ENCODE peak calls at places on chromosomes 7 and 10, in eight cellular contexts. One of them, this sample, is unnamed.

GRCh38 chr7:157634401-157635147 is 297.8 kb downstream of the DNAJB6 start:
- DNase-seq in H9: peak; percentile 5
- DNase-seq in GM13976: no peak
- DNase-seq in adrenal gland: no peak
- DNase-seq in GM20000: no peak
- DNase-seq in kidney: no peak
- DNase-seq in stomach: no peak
- DNase-seq in upper lobe of right lung: peak; percentile 31
- DNase-seq in this sample: no peak

GRCh38 chr10:42753507-42754154 is 29.0 kb upstream of the BMS1 start:
- DNase-seq in H9: no peak
- DNase-seq in GM13976: no peak
- DNase-seq in adrenal gland: no peak
- DNase-seq in GM20000: peak; percentile 45
- DNase-seq in kidney: peak; percentile 73
- DNase-seq in stomach: no peak
- DNase-seq in upper lobe of right lung: no peak
- DNase-seq in this sample: no peak

GRCh38 chr7:30933124-30933893 is 21.7 kb downstream of the AQP1 start:
- DNase-seq in H9: no peak
- DNase-seq in GM13976: peak; percentile 20
- DNase-seq in adrenal gland: peak; percentile 41
- DNase-seq in GM20000: peak; percentile 2
- DNase-seq in kidney: peak; percentile 49
- DNase-seq in stomach: no peak
- DNase-seq in upper lobe of right lung: peak; percentile 53
- DNase-seq in this sample: peak; percentile 10

GRCh38 chr7:95199779-95200558 is 124.4 kb downstream of the PON1 start:
- DNase-seq in H9: no peak
- DNase-seq in GM13976: peak; percentile 37
- DNase-seq in adrenal gland: peak; percentile 82
- DNase-seq in GM20000: peak; percentile 20
- DNase-seq in kidney: no peak
- DNase-seq in stomach: no peak
- DNase-seq in upper lobe of right lung: no peak
- DNase-seq in this sample: peak; percentile 27

GRCh38 chr10:35511649-35512048 is 93.5 kb upstream of the GJD4 start:
- DNase-seq in H9: no peak
- DNase-seq in GM13976: no peak
- DNase-seq in adrenal gland: no peak
- DNase-seq in GM20000: no peak
- DNase-seq in kidney: no peak
- DNase-seq in stomach: no peak
- DNase-seq in upper lobe of right lung: no peak
- DNase-seq in this sample: no peak

GRCh38 chr7:150685219-150686029 is at the start of gene GIMAP2:
- DNase-seq in H9: no peak
- DNase-seq in GM13976: peak; percentile 55
- DNase-seq in adrenal gland: no peak
- DNase-seq in GM20000: peak; percentile 60
- DNase-seq in kidney: no peak
- DNase-seq in stomach: no peak
- DNase-seq in upper lobe of right lung: no peak
- DNase-seq in this sample: peak; percentile 61

GRCh38 chr7:98348726-98349474 is 52.0 kb downstream of the BAIAP2L1 start:
- DNase-seq in H9: no peak
- DNase-seq in GM13976: no peak
- DNase-seq in adrenal gland: no peak
- DNase-seq in GM20000: no peak
- DNase-seq in kidney: no peak
- DNase-seq in stomach: no peak
- DNase-seq in upper lobe of right lung: peak; percentile 64
- DNase-seq in this sample: no peak

GRCh38 chr10:124640538-124641231 is 103.5 kb downstream of the FAM53B start:
- DNase-seq in H9: no peak
- DNase-seq in GM13976: peak; percentile 70
- DNase-seq in adrenal gland: no peak
- DNase-seq in GM20000: peak; percentile 71
- DNase-seq in kidney: peak; percentile 87
- DNase-seq in stomach: no peak
- DNase-seq in upper lobe of right lung: peak; percentile 87
- DNase-seq in this sample: peak; percentile 67

GRCh38 chr10:103854687-103855423 is 521 bp downstream of the SH3PXD2A start:
- DNase-seq in H9: peak; percentile 48
- DNase-seq in GM13976: peak; percentile 53
- DNase-seq in adrenal gland: no peak
- DNase-seq in GM20000: peak; percentile 46
- DNase-seq in kidney: no peak
- DNase-seq in stomach: no peak
- DNase-seq in upper lobe of right lung: no peak
- DNase-seq in this sample: peak; percentile 51

GRCh38 chr10:17835688-17836087 is 26.5 kb downstream of the MRC1 start:
- DNase-seq in H9: peak; percentile 38
- DNase-seq in GM13976: no peak
- DNase-seq in adrenal gland: no peak
- DNase-seq in GM20000: no peak
- DNase-seq in kidney: no peak
- DNase-seq in stomach: no peak
- DNase-seq in upper lobe of right lung: no peak
- DNase-seq in this sample: no peak

GRCh38 chr7:8015095-8015745 is 46.6 kb downstream of the GLCCI1 start:
- DNase-seq in H9: no peak
- DNase-seq in GM13976: no peak
- DNase-seq in adrenal gland: no peak
- DNase-seq in GM20000: no peak
- DNase-seq in kidney: no peak
- DNase-seq in stomach: no peak
- DNase-seq in upper lobe of right lung: no peak
- DNase-seq in this sample: no peak

GRCh38 chr10:79491171-79491835 is 21.0 kb upstream of the EIF5AL1 start:
- DNase-seq in H9: peak; percentile 51
- DNase-seq in GM13976: no peak
- DNase-seq in adrenal gland: peak; percentile 48
- DNase-seq in GM20000: no peak
- DNase-seq in kidney: no peak
- DNase-seq in stomach: no peak
- DNase-seq in upper lobe of right lung: no peak
- DNase-seq in this sample: peak; percentile 30
- TF ChIP-seq CTCF in H9: peak; percentile 48
- TF ChIP-seq CTCF in GM13976: no peak
- TF ChIP-seq CTCF in adrenal gland: no peak
- TF ChIP-seq CTCF in GM20000: no peak
- TF ChIP-seq CTCF in kidney: no peak
- TF ChIP-seq CTCF in stomach: no peak
- TF ChIP-seq CTCF in upper lobe of right lung: no peak
- TF ChIP-seq CTCF in this sample: no peak

GRCh38 chr10:78302989-78303854 is 269.6 kb downstream of the RPS24 start:
- DNase-seq in H9: peak; percentile 95
- DNase-seq in GM13976: peak; percentile 97
- DNase-seq in adrenal gland: peak; percentile 96
- DNase-seq in GM20000: peak; percentile 98
- DNase-seq in kidney: peak; percentile 99
- DNase-seq in stomach: peak; percentile 96
- DNase-seq in upper lobe of right lung: peak; percentile 98
- DNase-seq in this sample: peak; percentile 97
- TF ChIP-seq CTCF in H9: peak; percentile 75
- TF ChIP-seq CTCF in GM13976: peak; percentile 74
- TF ChIP-seq CTCF in adrenal gland: peak; percentile 65
- TF ChIP-seq CTCF in GM20000: peak; percentile 89
- TF ChIP-seq CTCF in kidney: peak; percentile 64
- TF ChIP-seq CTCF in stomach: no peak
- TF ChIP-seq CTCF in upper lobe of right lung: peak; percentile 71
- TF ChIP-seq CTCF in this sample: peak; percentile 71

DNA sequence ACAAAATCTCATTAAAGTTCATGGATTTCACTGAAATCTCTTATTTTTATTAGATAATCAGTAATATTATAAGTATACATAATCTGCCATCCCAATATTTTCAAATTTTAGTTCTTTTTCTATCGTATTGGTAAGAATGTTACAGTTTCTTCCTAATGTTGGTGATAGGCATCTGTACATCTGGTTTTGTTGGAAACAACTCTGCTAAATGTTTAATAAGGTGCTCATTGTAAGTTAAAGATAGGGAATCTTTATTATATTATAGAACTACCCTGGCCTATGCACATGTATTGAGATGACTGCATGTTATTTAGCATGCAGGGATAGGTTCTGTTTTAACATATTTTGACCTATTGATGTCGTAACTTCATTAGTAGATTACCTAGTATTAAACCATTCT is 188.6 kb upstream of the PRPS1L1 start:
- DNase-seq in H9: no peak
- DNase-seq in GM13976: no peak
- DNase-seq in adrenal gland: no peak
- DNase-seq in GM20000: no peak
- DNase-seq in kidney: no peak
- DNase-seq in stomach: no peak
- DNase-seq in upper lobe of right lung: no peak
- DNase-seq in this sample: no peak
- TF ChIP-seq CTCF in H9: no peak
- TF ChIP-seq CTCF in GM13976: no peak
- TF ChIP-seq CTCF in adrenal gland: no peak
- TF ChIP-seq CTCF in GM20000: no peak
- TF ChIP-seq CTCF in kidney: no peak
- TF ChIP-seq CTCF in stomach: no peak
- TF ChIP-seq CTCF in upper lobe of right lung: no peak
- TF ChIP-seq CTCF in this sample: no peak

GRCh38 chr10:84546609-84547008 is 218.2 kb downstream of the CCSER2 start:
- DNase-seq in H9: no peak
- DNase-seq in GM13976: no peak
- DNase-seq in adrenal gland: no peak
- DNase-seq in GM20000: no peak
- DNase-seq in kidney: no peak
- DNase-seq in stomach: no peak
- DNase-seq in upper lobe of right lung: no peak
- DNase-seq in this sample: no peak

GRCh38 chr10:84551437-84552120 is 223.2 kb downstream of the CCSER2 start:
- DNase-seq in H9: no peak
- DNase-seq in GM13976: no peak
- DNase-seq in adrenal gland: no peak
- DNase-seq in GM20000: no peak
- DNase-seq in kidney: no peak
- DNase-seq in stomach: no peak
- DNase-seq in upper lobe of right lung: no peak
- DNase-seq in this sample: no peak

GRCh38 chr10:84549368-84549767 is 221.0 kb downstream of the CCSER2 start:
- DNase-seq in H9: no peak
- DNase-seq in GM13976: no peak
- DNase-seq in adrenal gland: no peak
- DNase-seq in GM20000: no peak
- DNase-seq in kidney: no peak
- DNase-seq in stomach: no peak
- DNase-seq in upper lobe of right lung: no peak
- DNase-seq in this sample: no peak

GRCh38 chr10:84550756-84551436 is 222.5 kb downstream of the CCSER2 start:
- DNase-seq in H9: no peak
- DNase-seq in GM13976: no peak
- DNase-seq in adrenal gland: no peak
- DNase-seq in GM20000: no peak
- DNase-seq in kidney: no peak
- DNase-seq in stomach: no peak
- DNase-seq in upper lobe of right lung: no peak
- DNase-seq in this sample: no peak

DNA sequence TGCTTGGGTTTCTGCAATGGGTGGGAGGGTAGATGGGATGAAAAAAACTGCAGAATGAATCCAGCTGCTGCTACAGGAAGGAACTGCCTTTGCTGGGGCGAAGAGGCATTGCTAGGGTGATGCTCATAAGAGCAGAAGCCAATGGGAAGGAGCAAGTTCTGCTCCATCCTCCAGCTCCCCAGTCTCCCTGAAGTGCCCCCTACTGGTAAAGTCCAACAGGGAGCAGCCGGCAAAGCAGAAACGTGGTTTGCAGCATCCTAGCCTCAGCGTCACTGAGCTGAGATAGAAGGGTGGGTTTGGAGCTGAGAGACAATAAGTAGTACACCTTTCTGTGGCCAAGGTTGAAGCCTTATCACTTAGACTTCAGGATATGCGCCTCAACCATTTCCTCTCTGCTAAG is 220.5 kb downstream of the CCSER2 start:
- DNase-seq in H9: peak; percentile 78
- DNase-seq in GM13976: no peak
- DNase-seq in adrenal gland: no peak
- DNase-seq in GM20000: no peak
- DNase-seq in kidney: no peak
- DNase-seq in stomach: no peak
- DNase-seq in upper lobe of right lung: no peak
- DNase-seq in this sample: no peak
- TF ChIP-seq CTCF in H9: peak; percentile 80
- TF ChIP-seq CTCF in GM13976: no peak
- TF ChIP-seq CTCF in adrenal gland: peak; percentile 11
- TF ChIP-seq CTCF in GM20000: peak; percentile 22
- TF ChIP-seq CTCF in kidney: no peak
- TF ChIP-seq CTCF in stomach: no peak
- TF ChIP-seq CTCF in upper lobe of right lung: no peak
- TF ChIP-seq CTCF in this sample: peak; percentile 14

GRCh38 chr10:73506491-73506890 is 10.7 kb upstream of the PPP3CB start:
- DNase-seq in H9: no peak
- DNase-seq in GM13976: no peak
- DNase-seq in adrenal gland: no peak
- DNase-seq in GM20000: no peak
- DNase-seq in kidney: no peak
- DNase-seq in stomach: no peak
- DNase-seq in upper lobe of right lung: no peak
- DNase-seq in this sample: no peak
- TF ChIP-seq CTCF in H9: no peak
- TF ChIP-seq CTCF in GM13976: no peak
- TF ChIP-seq CTCF in adrenal gland: no peak
- TF ChIP-seq CTCF in GM20000: no peak
- TF ChIP-seq CTCF in kidney: no peak
- TF ChIP-seq CTCF in stomach: no peak
- TF ChIP-seq CTCF in upper lobe of right lung: no peak
- TF ChIP-seq CTCF in this sample: no peak

GRCh38 chr7:107715531-107715930 is 28.4 kb upstream of the CBLL1 start:
- DNase-seq in H9: no peak
- DNase-seq in GM13976: no peak
- DNase-seq in adrenal gland: no peak
- DNase-seq in GM20000: no peak
- DNase-seq in kidney: no peak
- DNase-seq in stomach: no peak
- DNase-seq in upper lobe of right lung: no peak
- DNase-seq in this sample: no peak

GRCh38 chr7:107711301-107711700 is 32.6 kb upstream of the CBLL1 start:
- DNase-seq in H9: no peak
- DNase-seq in GM13976: no peak
- DNase-seq in adrenal gland: no peak
- DNase-seq in GM20000: no peak
- DNase-seq in kidney: no peak
- DNase-seq in stomach: no peak
- DNase-seq in upper lobe of right lung: no peak
- DNase-seq in this sample: no peak

GRCh38 chr7:107708956-107709355 is 35.0 kb upstream of the CBLL1 start:
- DNase-seq in H9: no peak
- DNase-seq in GM13976: no peak
- DNase-seq in adrenal gland: no peak
- DNase-seq in GM20000: no peak
- DNase-seq in kidney: no peak
- DNase-seq in stomach: no peak
- DNase-seq in upper lobe of right lung: no peak
- DNase-seq in this sample: no peak

GRCh38 chr7:107712906-107713305 is 31.0 kb upstream of the CBLL1 start:
- DNase-seq in H9: no peak
- DNase-seq in GM13976: no peak
- DNase-seq in adrenal gland: no peak
- DNase-seq in GM20000: no peak
- DNase-seq in kidney: no peak
- DNase-seq in stomach: no peak
- DNase-seq in upper lobe of right lung: no peak
- DNase-seq in this sample: no peak

GRCh38 chr7:107712025-107712424 is 31.9 kb upstream of the CBLL1 start:
- DNase-seq in H9: no peak
- DNase-seq in GM13976: no peak
- DNase-seq in adrenal gland: no peak
- DNase-seq in GM20000: no peak
- DNase-seq in kidney: no peak
- DNase-seq in stomach: no peak
- DNase-seq in upper lobe of right lung: no peak
- DNase-seq in this sample: no peak
- TF ChIP-seq CTCF in H9: no peak
- TF ChIP-seq CTCF in GM13976: no peak
- TF ChIP-seq CTCF in adrenal gland: no peak
- TF ChIP-seq CTCF in GM20000: no peak
- TF ChIP-seq CTCF in kidney: no peak
- TF ChIP-seq CTCF in stomach: no peak
- TF ChIP-seq CTCF in upper lobe of right lung: no peak
- TF ChIP-seq CTCF in this sample: no peak

This sample was measured in GM10248.